ENCODE peak calls at places on chromosomes 1 and 21, in four cellular contexts. P, E, V and Q are unnamed samples.

GRCh38 chr1:5999711-6000443 is 7.7 kb upstream of the NPHP4 start:
- DNase-seq in P (peak), E (no peak), V (no peak), Q (no peak)

GRCh38 chr1:240363315-240363714 is 248.6 kb downstream of the GREM2 start:
- DNase-seq in P (no peak), E (no peak), V (no peak), Q (no peak)

GRCh38 chr1:7899741-7900140 is 40.9 kb downstream of the TNFRSF9 start:
- DNase-seq in P (no peak), E (peak), V (peak), Q (peak)

GRCh38 chr1:40789675-40790430 is 6.3 kb downstream of the KCNQ4 start:
- DNase-seq in P (peak), E (no peak), V (no peak), Q (no peak)

GRCh38 chr1:226586650-226587443 is 38.3 kb downstream of the STUM start:
- DNase-seq in P (peak), E (no peak), V (no peak), Q (no peak)

GRCh38 chr1:166902279-166902678 is 26.2 kb upstream of the TADA1 start:
- DNase-seq in P (no peak), E (peak), V (no peak), Q (peak)

GRCh38 chr1:54045487-54045886 is 7.5 kb downstream of the TMEM59 start:
- DNase-seq in P (no peak), E (no peak), V (no peak), Q (no peak)

GRCh38 chr21:44874497-44875331 is 1.2 kb upstream of the PTTG1IP start:
- DNase-seq in P (peak), E (no peak), V (peak), Q (no peak)

GRCh38 chr1:54490361-54491248 is 57.4 kb upstream of the ACOT11 start:
- DNase-seq in P (no peak), E (no peak), V (no peak), Q (no peak)

GRCh38 chr1:224825525-224826000 is 103.9 kb upstream of the DNAH14 start:
- DNase-seq in P (no peak), E (no peak), V (no peak), Q (no peak)

GRCh38 chr1:160046494-160047115 is 14.8 kb upstream of the PIGM start:
- DNase-seq in P (peak), E (peak), V (peak), Q (peak)

GRCh38 chr1:228735871-228736586 is 750 bp downstream of the RHOU start:
- DNase-seq in P (peak), E (no peak), V (peak), Q (peak)

GRCh38 chr1:106768077-106768476 is 288.4 kb upstream of the PRMT6 start:
- DNase-seq in P (no peak), E (no peak), V (no peak), Q (no peak)

GRCh38 chr1:152878042-152878441 is at the start of gene SMCP:
- DNase-seq in P (no peak), E (peak), V (no peak), Q (no peak)

GRCh38 chr21:43321611-43322010 is 105.3 kb downstream of the SIK1 start:
- DNase-seq in P (no peak), E (no peak), V (no peak), Q (no peak)

GRCh38 chr1:155962599-155963211 is 15.6 kb downstream of the ARHGEF2 start:
- DNase-seq in P (no peak), E (peak), V (peak), Q (peak)

GRCh38 chr1:182159443-182159842 is 97.9 kb upstream of the ZNF648 start:
- DNase-seq in P (no peak), E (no peak), V (no peak), Q (no peak)

GRCh38 chr1:65265296-65266271 is 43.8 kb upstream of the DNAJC6 start:
- DNase-seq in P (peak), E (no peak), V (peak), Q (peak)

GRCh38 chr1:247343801-247344200 is 12.1 kb upstream of the ZNF496 start:
- DNase-seq in P (peak), E (no peak), V (no peak), Q (no peak)

GRCh38 chr1:107871687-107872086 is 93.3 kb downstream of the VAV3 start:
- DNase-seq in P (no peak), E (no peak), V (no peak), Q (no peak)

GRCh38 chr1:17008208-17008855 is 3.4 kb downstream of the ATP13A2 start:
- DNase-seq in P (peak), E (no peak), V (no peak), Q (no peak)

GRCh38 chr1:181179980-181180964 is 91.8 kb downstream of the IER5 start:
- DNase-seq in P (peak), E (peak), V (peak), Q (peak)

GRCh38 chr1:19395678-19396192 is 83.6 kb downstream of the SLC66A1 start:
- DNase-seq in P (peak), E (peak), V (no peak), Q (peak)

GRCh38 chr1:204417231-204417997 is 5.8 kb upstream of the PPP1R15B start:
- DNase-seq in P (peak), E (peak), V (peak), Q (peak)

GRCh38 chr1:150106331-150106730 is 38.8 kb downstream of the VPS45 start:
- DNase-seq in P (no peak), E (no peak), V (no peak), Q (peak)

GRCh38 chr1:86757272-86757984 is 53.1 kb downstream of the SH3GLB1 start:
- DNase-seq in P (no peak), E (no peak), V (peak), Q (no peak)

GRCh38 chr1:198669023-198669698 is 30.3 kb downstream of the PTPRC start:
- DNase-seq in P (no peak), E (peak), V (peak), Q (peak)

GRCh38 chr1:97451422-97451821 is 469.4 kb downstream of the DPYD start:
- DNase-seq in P (no peak), E (no peak), V (peak), Q (no peak)

GRCh38 chr1:247118946-247119446 is 14.8 kb upstream of the ZNF669 start:
- DNase-seq in P (no peak), E (no peak), V (peak), Q (peak)

GRCh38 chr1:29162476-29163138 is 19.1 kb downstream of the SRSF4 start:
- DNase-seq in P (no peak), E (no peak), V (no peak), Q (peak)

GRCh38 chr1:39195166-39196111 is 9.1 kb upstream of the MACF1 start:
- DNase-seq in P (no peak), E (peak), V (peak), Q (peak)

GRCh38 chr1:160961419-160961818 is 6.8 kb upstream of the ITLN2 start:
- DNase-seq in P (no peak), E (no peak), V (no peak), Q (no peak)

GRCh38 chr1:92493139-92493538 is 6.4 kb upstream of the GFI1 start:
- DNase-seq in P (no peak), E (no peak), V (no peak), Q (no peak)